ENCODE peak calls at places on chromosome 7, in four cellular contexts. One of them, this sample, is unnamed.
A peak's percentile ranks its signal among the peaks of the same experiment; 100 is the strongest.

GRCh38 chr7:118648002-118648401 is 423.5 kb downstream of the ANKRD7 start:
- DNase-seq in neuronal stem cell: no peak
- DNase-seq in hepatocyte: no peak
- DNase-seq in lower lobe of right lung: no peak
- DNase-seq in this sample: no peak

GRCh38 chr7:21568762-21569161 is 25.9 kb downstream of the DNAH11 start:
- DNase-seq in hepatocyte: peak; percentile 12
- DNase-seq in neuronal stem cell: no peak
- DNase-seq in lower lobe of right lung: no peak
- DNase-seq in this sample: no peak

GRCh38 chr7:118085000-118085399 is 99.0 kb upstream of the LSM8 start:
- DNase-seq in lower lobe of right lung: no peak
- DNase-seq in neuronal stem cell: no peak
- DNase-seq in hepatocyte: no peak
- DNase-seq in this sample: peak; percentile 17

GRCh38 chr7:139769066-139769465 is 8.7 kb downstream of the HIPK2 start:
- DNase-seq in hepatocyte: no peak
- DNase-seq in neuronal stem cell: no peak
- DNase-seq in lower lobe of right lung: no peak
- DNase-seq in this sample: no peak

GRCh38 chr7:89797965-89798598 is 356.2 kb upstream of the STEAP1 start:
- DNase-seq in neuronal stem cell: no peak
- DNase-seq in lower lobe of right lung: no peak
- DNase-seq in hepatocyte: no peak
- DNase-seq in this sample: no peak

GRCh38 chr7:70432567-70433001 is 699.4 kb upstream of the GALNT17 start:
- DNase-seq in lower lobe of right lung: no peak
- DNase-seq in hepatocyte: no peak
- DNase-seq in neuronal stem cell: no peak
- DNase-seq in this sample: peak; percentile 26

GRCh38 chr7:3397324-3397723 is 96.3 kb downstream of the SDK1 start:
- DNase-seq in neuronal stem cell: no peak
- DNase-seq in hepatocyte: no peak
- DNase-seq in lower lobe of right lung: no peak
- DNase-seq in this sample: no peak

GRCh38 chr7:45888185-45888992 is at the start of gene IGFBP1:
- DNase-seq in lower lobe of right lung: no peak
- DNase-seq in hepatocyte: peak; percentile 58
- DNase-seq in neuronal stem cell: peak; percentile 20
- DNase-seq in this sample: peak; percentile 26

GRCh38 chr7:158403013-158403821 is 184.4 kb downstream of the PTPRN2 start:
- DNase-seq in lower lobe of right lung: no peak
- DNase-seq in neuronal stem cell: no peak
- DNase-seq in hepatocyte: no peak
- DNase-seq in this sample: no peak

GRCh38 chr7:121334875-121335648 is 6.3 kb downstream of the WNT16 start:
- DNase-seq in hepatocyte: no peak
- DNase-seq in lower lobe of right lung: no peak
- DNase-seq in neuronal stem cell: no peak
- DNase-seq in this sample: no peak

GRCh38 chr7:4951903-4952636 is 6.9 kb downstream of the MMD2 start:
- DNase-seq in hepatocyte: peak; percentile 50
- DNase-seq in neuronal stem cell: no peak
- DNase-seq in lower lobe of right lung: no peak
- DNase-seq in this sample: no peak

GRCh38 chr7:159088016-159088865 is 56.4 kb downstream of the VIPR2 start:
- DNase-seq in neuronal stem cell: no peak
- DNase-seq in hepatocyte: no peak
- DNase-seq in lower lobe of right lung: no peak
- DNase-seq in this sample: peak; percentile 4

GRCh38 chr7:97442-97841 is 94.9 kb upstream of the FAM20C start:
- DNase-seq in neuronal stem cell: no peak
- DNase-seq in lower lobe of right lung: no peak
- DNase-seq in hepatocyte: no peak
- DNase-seq in this sample: no peak
- H3K4me3 ChIP-seq in neuronal stem cell: no peak overlapping the region
- H3K4me3 ChIP-seq in lower lobe of right lung: no peak overlapping the region
- H3K4me3 ChIP-seq in hepatocyte: no peak overlapping the region
- H3K4me3 ChIP-seq in this sample: no peak overlapping the region

DNA sequence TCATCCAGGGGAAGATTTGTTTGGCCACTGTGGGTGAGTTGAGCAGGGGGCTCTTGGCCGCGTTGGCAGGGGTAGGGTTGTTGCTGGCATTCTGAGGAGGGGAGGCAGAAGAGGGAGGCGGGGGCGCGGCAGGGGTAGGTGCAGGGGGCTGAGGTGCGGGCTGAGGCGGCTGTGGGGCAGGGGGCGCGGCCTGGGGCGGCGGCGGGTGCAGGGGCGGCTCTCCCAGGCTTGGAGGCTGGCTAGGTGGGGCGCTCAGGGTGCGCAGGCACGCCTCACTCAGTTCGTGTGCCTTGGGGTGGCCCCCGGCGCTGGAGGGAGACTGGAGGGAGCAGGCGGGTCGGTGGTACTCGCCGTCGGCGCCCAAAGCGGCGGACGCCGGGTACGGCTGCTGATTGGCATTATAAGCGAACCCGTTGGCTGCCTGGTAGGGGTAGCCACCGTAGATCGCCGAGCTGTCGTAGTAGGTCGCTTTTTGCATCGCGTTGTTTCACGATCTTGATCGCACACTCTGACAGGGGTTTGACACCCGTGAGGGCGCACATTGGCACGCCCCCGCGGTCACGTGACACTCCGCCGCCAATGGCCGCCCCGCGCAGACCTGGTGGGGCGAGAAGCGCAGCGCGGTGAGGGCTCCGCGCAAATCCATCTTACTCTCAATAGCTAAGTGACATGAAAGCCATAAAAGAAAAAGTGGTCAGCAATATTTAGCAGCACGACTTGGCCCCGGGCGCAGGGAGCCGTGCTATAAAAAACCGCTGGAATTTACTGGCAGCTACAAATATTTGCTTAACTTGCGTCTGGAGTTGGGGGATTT is 7.9 kb upstream of the HOXA2 start:
- DNase-seq in neuronal stem cell: no peak
- DNase-seq in hepatocyte: peak; percentile 67
- DNase-seq in lower lobe of right lung: peak; percentile 49
- DNase-seq in this sample: no peak
- H3K4me3 ChIP-seq in neuronal stem cell: no peak overlapping the region
- H3K4me3 ChIP-seq in hepatocyte: no peak overlapping the region
- H3K4me3 ChIP-seq in lower lobe of right lung: peak overlapping the region; percentile 28
- H3K4me3 ChIP-seq in this sample: no peak overlapping the region

GRCh38 chr7:74479066-74479781 is 25.5 kb downstream of the GTF2IRD1 start:
- DNase-seq in hepatocyte: no peak
- DNase-seq in neuronal stem cell: no peak
- DNase-seq in lower lobe of right lung: peak; percentile 83
- DNase-seq in this sample: no peak

GRCh38 chr7:74479961-74480829 is 26.5 kb downstream of the GTF2IRD1 start:
- DNase-seq in hepatocyte: peak; percentile 84
- DNase-seq in lower lobe of right lung: peak; percentile 87
- DNase-seq in neuronal stem cell: peak; percentile 78
- DNase-seq in this sample: peak; percentile 92

GRCh38 chr7:74481458-74482324 is 28.0 kb downstream of the GTF2IRD1 start:
- DNase-seq in lower lobe of right lung: no peak
- DNase-seq in neuronal stem cell: no peak
- DNase-seq in hepatocyte: no peak
- DNase-seq in this sample: no peak

GRCh38 chr7:74482629-74483401 is 29.1 kb downstream of the GTF2IRD1 start:
- DNase-seq in neuronal stem cell: no peak
- DNase-seq in lower lobe of right lung: no peak
- DNase-seq in hepatocyte: peak; percentile 64
- DNase-seq in this sample: no peak

DNA sequence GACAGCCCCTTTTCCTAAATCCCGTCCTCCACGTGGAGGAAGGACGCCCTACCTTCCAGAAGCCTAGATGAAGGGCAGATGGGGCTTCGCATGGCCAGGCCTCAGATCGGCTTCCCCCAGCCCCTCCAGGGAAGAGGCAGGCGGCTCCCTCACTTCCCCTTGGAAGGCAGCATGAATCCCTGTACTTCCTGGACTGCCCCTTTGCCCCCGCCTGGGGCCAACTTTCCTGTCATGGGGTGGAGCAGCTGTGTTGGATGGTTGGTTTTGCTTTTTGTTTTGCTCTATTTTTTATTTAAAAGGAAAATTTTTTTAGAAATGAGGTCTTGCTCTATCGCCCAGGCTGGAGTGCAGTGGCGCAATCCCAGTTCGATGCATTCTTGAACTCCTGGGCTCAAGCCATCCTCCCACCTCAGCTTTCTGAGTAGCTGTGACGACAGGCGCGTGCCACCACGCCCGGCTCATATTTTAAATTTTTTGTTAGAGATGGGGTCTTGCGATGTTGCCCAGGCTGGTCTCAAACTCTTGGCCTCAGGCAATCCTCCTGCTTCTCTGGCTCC is 27.2 kb downstream of the GTF2IRD1 start:
- DNase-seq in hepatocyte: peak; percentile 56
- DNase-seq in neuronal stem cell: no peak
- DNase-seq in lower lobe of right lung: peak; percentile 87
- DNase-seq in this sample: peak; percentile 23
- H3K4me3 ChIP-seq in hepatocyte: no peak overlapping the region
- H3K4me3 ChIP-seq in neuronal stem cell: peak overlapping the region; percentile 41
- H3K4me3 ChIP-seq in lower lobe of right lung: peak overlapping the region; percentile 57
- H3K4me3 ChIP-seq in this sample: peak overlapping the region; percentile 35

GRCh38 chr7:27191081-27191715 is 6.2 kb upstream of the HOXA11 start:
- DNase-seq in hepatocyte: no peak
- DNase-seq in neuronal stem cell: no peak
- DNase-seq in lower lobe of right lung: no peak
- DNase-seq in this sample: no peak

GRCh38 chr7:27194002-27194352 is 5.9 kb downstream of the HOXA13 start:
- DNase-seq in lower lobe of right lung: no peak
- DNase-seq in hepatocyte: no peak
- DNase-seq in neuronal stem cell: no peak
- DNase-seq in this sample: no peak

GRCh38 chr7:27193335-27194001 is 6.4 kb downstream of the HOXA13 start:
- DNase-seq in neuronal stem cell: no peak
- DNase-seq in lower lobe of right lung: no peak
- DNase-seq in hepatocyte: no peak
- DNase-seq in this sample: no peak

GRCh38 chr7:27191716-27192545 is 6.9 kb upstream of the HOXA11 start:
- DNase-seq in lower lobe of right lung: no peak
- DNase-seq in hepatocyte: no peak
- DNase-seq in neuronal stem cell: no peak
- DNase-seq in this sample: no peak

DNA sequence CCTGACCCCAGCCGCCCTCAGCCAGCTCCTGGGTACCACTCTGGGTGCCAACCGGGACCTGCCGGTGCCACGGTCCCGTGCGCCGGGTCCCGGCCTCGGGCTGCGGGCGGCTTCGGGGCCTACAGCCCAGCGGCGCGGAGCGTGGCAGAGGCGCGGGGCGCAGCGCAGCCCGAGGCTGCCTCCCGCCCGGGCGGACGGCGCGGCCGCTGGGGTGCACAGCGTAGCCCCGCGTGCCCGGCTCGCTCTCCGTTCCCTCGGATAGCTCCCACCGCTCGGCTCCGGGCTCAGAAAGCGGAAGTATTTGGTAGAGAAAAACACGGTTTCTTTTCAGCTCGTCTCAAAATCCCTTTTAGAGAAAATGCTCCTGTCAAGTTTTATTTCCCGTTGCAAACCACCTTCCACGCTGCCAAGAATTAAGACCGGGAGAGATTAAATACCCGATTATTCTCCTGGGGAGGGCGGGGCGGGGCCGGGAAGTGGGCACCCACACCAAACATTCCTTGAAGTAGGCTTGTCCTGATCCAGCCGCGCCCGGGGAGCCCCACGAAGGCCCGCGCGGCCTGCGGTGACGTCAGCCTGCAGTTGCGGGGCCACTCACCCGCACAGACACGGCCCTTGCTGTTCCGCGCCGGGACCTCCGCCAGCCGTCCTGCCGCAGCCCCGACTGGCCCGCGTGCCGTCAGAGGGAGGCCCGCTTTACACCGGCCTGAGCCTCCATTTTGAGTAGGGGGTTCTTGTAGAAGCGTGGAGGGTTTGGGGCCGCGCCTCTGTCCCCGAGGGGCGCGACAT is 7.2 kb downstream of the HOXA13 start:
- DNase-seq in hepatocyte: no peak
- DNase-seq in lower lobe of right lung: no peak
- DNase-seq in neuronal stem cell: no peak
- DNase-seq in this sample: no peak
- H3K4me3 ChIP-seq in hepatocyte: peak overlapping the region; percentile 34
- H3K4me3 ChIP-seq in lower lobe of right lung: peak overlapping the region; percentile 46
- H3K4me3 ChIP-seq in neuronal stem cell: no peak overlapping the region
- H3K4me3 ChIP-seq in this sample: peak overlapping the region; percentile 20